ENCODE peak calls at places on chromosomes 2 and 18, in five cellular contexts. One of them, this sample, is unnamed.

GRCh38 chr2:127559454-127559853 is 24.0 kb downstream of the MYO7B start:
- DNase-seq in vagina: peak; percentile 58
- DNase-seq in kidney tubule cell: no peak
- DNase-seq in lower leg skin: peak; percentile 66
- DNase-seq in activated T-cell treated with anti-CD3 and anti-CD28 coated beads, Interleukin-2, amount 50 U/mL, for 4 hours: no peak
- DNase-seq in this sample: no peak

GRCh38 chr2:189297446-189297845 is 117.9 kb upstream of the COL5A2 start:
- DNase-seq in vagina: no peak
- DNase-seq in lower leg skin: no peak
- DNase-seq in activated T-cell treated with anti-CD3 and anti-CD28 coated beads, Interleukin-2, amount 50 U/mL, for 4 hours: no peak
- DNase-seq in kidney tubule cell: no peak
- DNase-seq in this sample: no peak

GRCh38 chr2:84970266-84970955 is 550 bp upstream of the KCMF1 start:
- DNase-seq in activated T-cell treated with anti-CD3 and anti-CD28 coated beads, Interleukin-2, amount 50 U/mL, for 4 hours: peak; percentile 23
- DNase-seq in lower leg skin: peak; percentile 92
- DNase-seq in kidney tubule cell: peak; percentile 75
- DNase-seq in vagina: no peak
- DNase-seq in this sample: peak; percentile 45

GRCh38 chr2:35873921-35874320 is 481.7 kb upstream of the CRIM1 start:
- DNase-seq in kidney tubule cell: no peak
- DNase-seq in lower leg skin: no peak
- DNase-seq in vagina: no peak
- DNase-seq in activated T-cell treated with anti-CD3 and anti-CD28 coated beads, Interleukin-2, amount 50 U/mL, for 4 hours: no peak
- DNase-seq in this sample: no peak

GRCh38 chr18:24364177-24364576 is 33.4 kb downstream of the OSBPL1A start:
- DNase-seq in vagina: peak; percentile 28
- DNase-seq in kidney tubule cell: no peak
- DNase-seq in activated T-cell treated with anti-CD3 and anti-CD28 coated beads, Interleukin-2, amount 50 U/mL, for 4 hours: no peak
- DNase-seq in lower leg skin: no peak
- DNase-seq in this sample: no peak

GRCh38 chr18:8049147-8049546 is 482.0 kb downstream of the PTPRM start:
- DNase-seq in activated T-cell treated with anti-CD3 and anti-CD28 coated beads, Interleukin-2, amount 50 U/mL, for 4 hours: no peak
- DNase-seq in lower leg skin: no peak
- DNase-seq in kidney tubule cell: peak; percentile 28
- DNase-seq in vagina: no peak
- DNase-seq in this sample: no peak

GRCh38 chr2:19607400-19607799 is 249.0 kb upstream of the OSR1 start:
- DNase-seq in kidney tubule cell: peak; percentile 62
- DNase-seq in lower leg skin: no peak
- DNase-seq in vagina: no peak
- DNase-seq in activated T-cell treated with anti-CD3 and anti-CD28 coated beads, Interleukin-2, amount 50 U/mL, for 4 hours: no peak
- DNase-seq in this sample: no peak

GRCh38 chr18:10374195-10374594 is 80.2 kb upstream of the APCDD1 start:
- DNase-seq in lower leg skin: no peak
- DNase-seq in vagina: no peak
- DNase-seq in kidney tubule cell: no peak
- DNase-seq in activated T-cell treated with anti-CD3 and anti-CD28 coated beads, Interleukin-2, amount 50 U/mL, for 4 hours: no peak
- DNase-seq in this sample: no peak

GRCh38 chr2:149507933-149508332 is 79.6 kb downstream of the MMADHC start:
- DNase-seq in activated T-cell treated with anti-CD3 and anti-CD28 coated beads, Interleukin-2, amount 50 U/mL, for 4 hours: no peak
- DNase-seq in vagina: no peak
- DNase-seq in kidney tubule cell: peak; percentile 41
- DNase-seq in lower leg skin: no peak
- DNase-seq in this sample: no peak

This sample was measured in memory B cell.